ENCODE peak calls at places on chromosome 17, in eight cellular contexts. A, P, S, X, N, K, F and O are unnamed samples.

GRCh38 chr17:41907185-41907556 is 11.6 kb downstream of the ACLY start:
- DNase-seq in A (no peak), P (peak), S (no peak), X (no peak), N (no peak), K (no peak), F (no peak), O (no peak)

GRCh38 chr17:66654341-66654740 is 180.6 kb upstream of the CACNG5 start:
- DNase-seq in A (no peak), P (peak), S (no peak), X (no peak), N (no peak), K (no peak), F (no peak), O (no peak)

GRCh38 chr17:50908140-50908859 is 42.1 kb upstream of the TOB1 start:
- DNase-seq in A (no peak), P (no peak), S (no peak), X (no peak), N (no peak), K (no peak), F (no peak), O (no peak)

GRCh38 chr17:9544221-9544620 is 31.4 kb downstream of the STX8 start:
- DNase-seq in A (no peak), P (no peak), S (no peak), X (no peak), N (no peak), K (no peak), F (no peak), O (no peak)

GRCh38 chr17:8725881-8726280 is 18.8 kb downstream of the CCDC42 start:
- DNase-seq in A (no peak), P (no peak), S (no peak), X (no peak), N (no peak), K (no peak), F (peak), O (no peak)

GRCh38 chr17:41689497-41690299 is 1.0 kb downstream of the EIF1 start:
- DNase-seq in A (peak), P (peak), S (peak), X (no peak), N (no peak), K (no peak), F (no peak), O (peak)

GRCh38 chr17:17899486-17899885 is 62.7 kb upstream of the SREBF1 start:
- DNase-seq in A (no peak), P (no peak), S (no peak), X (no peak), N (no peak), K (no peak), F (no peak), O (no peak)

GRCh38 chr17:79841369-79842135 is 2.3 kb upstream of the CBX4 start:
- DNase-seq in A (peak), P (no peak), S (no peak), X (no peak), N (no peak), K (no peak), F (no peak), O (peak)

GRCh38 chr17:81912441-81913309 is 1.5 kb upstream of the PCYT2 start:
- DNase-seq in A (no peak), P (no peak), S (no peak), X (peak), N (no peak), K (no peak), F (no peak), O (peak)

GRCh38 chr17:81959362-81960129 is 1.4 kb downstream of the NOTUM start:
- DNase-seq in A (peak), P (peak), S (peak), X (peak), N (peak), K (peak), F (no peak), O (peak)

GRCh38 chr17:12342609-12343248 is 322.1 kb downstream of the MAP2K4 start:
- DNase-seq in A (peak), P (no peak), S (peak), X (no peak), N (no peak), K (no peak), F (no peak), O (peak)

GRCh38 chr17:51640108-51640622 is 379.8 kb downstream of the UTP18 start:
- DNase-seq in A (peak), P (no peak), S (no peak), X (peak), N (no peak), K (no peak), F (no peak), O (no peak)

GRCh38 chr17:74345433-74346241 is 16.0 kb downstream of the BTBD17 start:
- DNase-seq in A (no peak), P (no peak), S (no peak), X (peak), N (no peak), K (no peak), F (no peak), O (no peak)

GRCh38 chr17:52181842-52182241 is 23.3 kb upstream of the CA10 start:
- DNase-seq in A (peak), P (no peak), S (no peak), X (no peak), N (no peak), K (no peak), F (no peak), O (peak)

GRCh38 chr17:42754782-42755181 is 6.2 kb upstream of the RAMP2 start:
- DNase-seq in A (no peak), P (peak), S (no peak), X (peak), N (no peak), K (peak), F (no peak), O (no peak)

GRCh38 chr17:35372846-35373531 is 432 bp downstream of the SLFN11 start:
- DNase-seq in A (peak), P (no peak), S (peak), X (peak), N (no peak), K (peak), F (no peak), O (peak)

GRCh38 chr17:79012563-79013134 is 3.1 kb upstream of the CANT1 start:
- DNase-seq in A (no peak), P (no peak), S (no peak), X (no peak), N (no peak), K (no peak), F (no peak), O (no peak)

GRCh38 chr17:79939755-79940154 is 95.9 kb downstream of the TBC1D16 start:
- DNase-seq in A (no peak), P (no peak), S (no peak), X (no peak), N (no peak), K (no peak), F (no peak), O (no peak)

GRCh38 chr17:50588391-50589111 is 28.0 kb downstream of the CACNA1G start:
- DNase-seq in A (no peak), P (no peak), S (no peak), X (no peak), N (no peak), K (peak), F (no peak), O (no peak)

GRCh38 chr17:17781591-17782424 is 55.0 kb downstream of the SREBF1 start:
- DNase-seq in A (peak), P (peak), S (peak), X (peak), N (peak), K (peak), F (no peak), O (peak)

GRCh38 chr17:27157297-27157696 is 136.6 kb upstream of the WSB1 start:
- DNase-seq in A (no peak), P (no peak), S (no peak), X (no peak), N (no peak), K (no peak), F (peak), O (no peak)

GRCh38 chr17:50365649-50366393 is 7.2 kb downstream of the MRPL27 start:
- DNase-seq in A (no peak), P (no peak), S (no peak), X (no peak), N (no peak), K (no peak), F (no peak), O (no peak)

GRCh38 chr17:77558846-77559626 is 399.5 kb upstream of the TNRC6C start:
- DNase-seq in A (no peak), P (peak), S (no peak), X (no peak), N (no peak), K (no peak), F (no peak), O (no peak)

GRCh38 chr17:59219992-59220327 is 351 bp upstream of the GDPD1 start:
- DNase-seq in A (no peak), P (no peak), S (no peak), X (no peak), N (no peak), K (no peak), F (no peak), O (no peak)

GRCh38 chr17:57186231-57187019 is 69.9 kb upstream of the MSI2 start:
- DNase-seq in A (no peak), P (no peak), S (no peak), X (no peak), N (no peak), K (no peak), F (no peak), O (peak)

GRCh38 chr17:50848039-50848438 is 12.7 kb downstream of the WFIKKN2 start:
- DNase-seq in A (no peak), P (no peak), S (no peak), X (no peak), N (no peak), K (no peak), F (no peak), O (no peak)

GRCh38 chr17:50570516-50570915 is 10.0 kb downstream of the CACNA1G start:
- DNase-seq in A (no peak), P (no peak), S (no peak), X (no peak), N (no peak), K (no peak), F (no peak), O (no peak)

GRCh38 chr17:6989779-6990178 is 6.1 kb upstream of the ALOX12 start:
- DNase-seq in A (no peak), P (no peak), S (no peak), X (no peak), N (no peak), K (no peak), F (no peak), O (no peak)

GRCh38 chr17:78717431-78717980 is 64.6 kb downstream of the CYTH1 start:
- DNase-seq in A (peak), P (peak), S (peak), X (no peak), N (no peak), K (no peak), F (no peak), O (peak)

GRCh38 chr17:21573961-21574610 is 118.2 kb upstream of the KCNJ18 start:
- DNase-seq in A (no peak), P (peak), S (peak), X (no peak), N (peak), K (peak), F (no peak), O (no peak)

GRCh38 chr17:50426814-50427787 is 1.1 kb downstream of the ACSF2 start:
- DNase-seq in A (peak), P (peak), S (peak), X (peak), N (no peak), K (no peak), F (no peak), O (peak)

GRCh38 chr17:28717578-28718316 is at the start of gene RAB34:
- DNase-seq in A (peak), P (peak), S (peak), X (peak), N (no peak), K (peak), F (peak), O (peak)

GRCh38 chr17:49748791-49749190 is 15.1 kb downstream of the FAM117A start:
- DNase-seq in A (no peak), P (no peak), S (peak), X (no peak), N (peak), K (no peak), F (no peak), O (no peak)

GRCh38 chr17:205176-205538 is 23.7 kb upstream of the DOC2B start:
- DNase-seq in A (no peak), P (no peak), S (no peak), X (no peak), N (no peak), K (no peak), F (no peak), O (no peak)

GRCh38 chr17:74852237-74853047 is 7.2 kb downstream of the GRIN2C start:
- DNase-seq in A (peak), P (no peak), S (peak), X (peak), N (peak), K (no peak), F (no peak), O (peak)

GRCh38 chr17:81907219-81908145 is 3.7 kb downstream of the PCYT2 start:
- DNase-seq in A (no peak), P (no peak), S (no peak), X (no peak), N (no peak), K (no peak), F (no peak), O (no peak)

GRCh38 chr17:40541060-40541872 is 24.0 kb downstream of the CCR7 start:
- DNase-seq in A (no peak), P (no peak), S (no peak), X (no peak), N (peak), K (no peak), F (no peak), O (peak)
- H3K27ac ChIP-seq in A (no peak), P (peak), S (peak), X (peak), N (peak), K (peak), F (peak), O (peak)

DNA sequence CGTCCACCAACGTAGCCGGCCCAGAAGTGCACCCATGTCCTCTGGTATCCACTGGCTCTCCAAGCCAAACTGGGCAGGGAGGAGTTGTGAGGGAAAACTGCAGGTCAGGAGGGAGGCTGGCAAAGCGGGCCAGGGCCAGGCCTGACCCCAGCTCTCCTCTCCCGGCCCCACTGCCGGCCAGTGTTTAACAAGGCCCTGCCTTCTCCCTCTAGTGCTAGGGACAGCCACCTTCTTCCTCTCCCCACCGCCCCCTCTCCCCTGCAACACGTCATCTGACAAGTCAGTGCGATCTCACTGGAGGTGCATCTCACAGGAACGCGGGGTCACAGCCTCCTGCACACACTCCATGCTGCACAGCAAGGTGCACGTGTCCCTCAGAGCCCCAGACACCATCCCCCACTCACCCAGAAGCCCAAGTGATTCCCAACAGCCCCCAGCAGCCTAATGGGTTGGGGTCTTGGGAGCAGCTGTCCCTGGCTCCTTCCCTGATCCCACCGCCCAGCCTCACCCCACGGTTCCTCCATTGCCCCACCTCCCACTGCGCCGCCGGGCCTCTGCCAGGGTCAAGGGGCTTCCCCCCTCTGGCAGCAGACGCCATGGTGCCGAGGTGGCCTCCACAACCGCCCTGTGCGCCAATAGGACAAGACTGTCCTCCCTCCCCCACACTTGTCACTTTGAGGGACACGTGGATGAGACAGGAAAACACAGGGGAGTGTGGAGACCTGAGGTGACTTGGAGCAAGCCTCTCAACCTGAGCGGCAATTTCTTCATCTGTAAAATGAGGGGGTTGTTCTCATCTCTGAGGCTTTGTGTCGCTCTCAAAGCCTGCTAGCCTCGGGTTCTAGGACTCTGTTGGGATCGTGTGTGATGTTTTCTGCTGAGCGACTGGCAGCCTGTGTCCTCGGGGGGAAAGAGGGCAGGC is 1.1 kb upstream of the ACE start:
- DNase-seq in A (peak), P (peak), S (no peak), X (no peak), N (no peak), K (no peak), F (no peak), O (no peak)
- H3K27ac ChIP-seq in A (no peak), P (no peak), S (peak), X (no peak), N (no peak), K (peak), F (no peak), O (peak)

DNA sequence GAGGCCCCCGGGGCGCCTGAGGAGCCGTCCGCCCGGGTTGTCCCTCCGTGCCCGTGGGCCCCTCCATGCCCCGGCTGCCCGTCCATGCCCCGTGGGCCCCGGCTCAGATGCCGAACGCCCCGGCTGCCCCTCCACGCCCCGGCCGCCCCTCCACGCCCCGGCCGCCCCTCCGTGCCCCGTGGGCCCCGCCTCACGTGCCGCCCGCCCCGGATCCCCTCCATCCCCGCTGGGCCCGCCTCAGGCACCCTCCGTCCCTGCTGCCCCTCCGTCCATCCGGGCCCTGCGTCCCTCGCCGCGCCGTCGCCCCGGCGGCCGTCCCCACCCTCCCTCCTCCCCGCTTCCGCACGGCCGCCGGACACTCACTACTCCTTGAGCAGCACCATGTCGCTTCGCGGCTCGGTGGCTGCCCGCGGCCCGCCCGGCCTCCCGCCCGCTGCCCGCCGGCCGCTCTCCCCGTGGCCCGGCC is 381 bp downstream of the PITPNA start:
- DNase-seq in A (peak), P (no peak), S (peak), X (peak), N (peak), K (peak), F (no peak), O (no peak)
- H3K27ac ChIP-seq in A (no peak), P (peak), S (peak), X (peak), N (peak), K (peak), F (peak), O (peak)

DNA sequence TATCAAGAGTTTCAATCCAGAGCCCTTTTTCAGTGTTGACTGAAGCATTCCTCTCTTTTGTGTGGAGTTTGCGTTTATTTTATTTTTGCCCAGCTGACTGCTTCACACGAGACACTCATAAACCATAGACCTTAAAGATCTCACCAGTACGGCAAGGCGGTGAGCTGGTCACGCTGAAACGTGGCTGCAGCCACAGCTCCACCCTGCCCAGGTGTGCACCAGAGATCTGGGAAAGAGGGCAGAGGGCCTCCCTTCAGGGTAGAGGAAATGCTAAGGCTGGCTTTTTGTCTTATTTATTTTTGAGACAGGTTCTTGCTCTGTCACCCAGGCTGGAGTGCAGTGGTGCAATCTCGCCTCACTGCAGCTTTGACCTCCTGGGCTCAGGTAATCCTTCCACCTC is 112.2 kb downstream of the AATF start:
- DNase-seq in A (no peak), P (no peak), S (no peak), X (no peak), N (no peak), K (no peak), F (no peak), O (peak)
- H3K27ac ChIP-seq in A (no peak), P (no peak), S (no peak), X (no peak), N (no peak), K (no peak), F (no peak), O (peak)

GRCh38 chr17:55734128-55734781 is 11.6 kb upstream of the TMEM100 start:
- DNase-seq in A (peak), P (peak), S (no peak), X (no peak), N (no peak), K (no peak), F (no peak), O (no peak)
- H3K27ac ChIP-seq in A (no peak), P (no peak), S (no peak), X (no peak), N (no peak), K (no peak), F (no peak), O (no peak)

GRCh38 chr17:64276961-64277505 is 14.0 kb upstream of the TEX2 start:
- DNase-seq in A (no peak), P (no peak), S (no peak), X (no peak), N (no peak), K (no peak), F (no peak), O (no peak)
- H3K27ac ChIP-seq in A (no peak), P (no peak), S (peak), X (no peak), N (no peak), K (peak), F (no peak), O (no peak)